ENCODE peak calls at places on chromosomes 11 and 22, in four cellular contexts. E is left ventricle myocardium inferior, O is dorsolateral prefrontal cortex, J is T-helper 2 cell. Q is an unnamed sample.

GRCh38 chr11:103587951-103588788 is 448.3 kb upstream of the DDI1 start:
- DNase-seq in E (no peak), O (no peak), J (no peak), Q (no peak)

GRCh38 chr22:36790648-36791047 is 14.7 kb upstream of the IFT27 start:
- DNase-seq in O (no peak), J (no peak), E (no peak), Q (no peak)

GRCh38 chr22:41028841-41029240 is 63.6 kb upstream of the EP300 start:
- DNase-seq in J (no peak), O (no peak), E (no peak), Q (no peak)

GRCh38 chr22:36374603-36375024 is 13.2 kb downstream of the MYH9 start:
- DNase-seq in O (no peak), J (no peak), E (no peak), Q (peak; percentile 73)

GRCh38 chr22:35313311-35314121 is 13.8 kb downstream of the TOM1 start:
- DNase-seq in O (peak; percentile 43), E (peak; percentile 70), J (no peak), Q (no peak)

GRCh38 chr11:82043316-82043715 is 690.3 kb downstream of the FAM181B start:
- DNase-seq in O (no peak), J (no peak), E (no peak), Q (no peak)

GRCh38 chr11:112525844-112526590 is 265.4 kb upstream of the PLET1 start:
- DNase-seq in J (no peak), E (no peak), O (no peak), Q (no peak)

GRCh38 chr11:131712897-131713296 is 342.5 kb downstream of the NTM start:
- DNase-seq in O (no peak), E (no peak), J (no peak), Q (no peak)

GRCh38 chr11:115873813-115874212 is 369.6 kb upstream of the CADM1 start:
- DNase-seq in E (no peak), O (no peak), J (no peak), Q (no peak)

GRCh38 chr11:119108151-119108856 is 1.2 kb downstream of the C2CD2L start:
- DNase-seq in O (no peak), J (peak; percentile 22), E (no peak), Q (peak; percentile 78)

GRCh38 chr11:2886191-2886894 is 768 bp upstream of the CDKN1C start:
- DNase-seq in J (no peak), E (peak; percentile 41), O (no peak), Q (peak; percentile 65)

GRCh38 chr11:16739326-16739875 is 954 bp downstream of the C11orf58 start:
- DNase-seq in O (no peak), J (peak; percentile 5), E (no peak), Q (no peak)

GRCh38 chr11:40819230-40819629 is 640.2 kb downstream of the LRRC4C start:
- DNase-seq in O (no peak), E (no peak), J (no peak), Q (no peak)

GRCh38 chr11:61955416-61956135 is 5.4 kb downstream of the BEST1 start:
- DNase-seq in O (no peak), E (no peak), J (no peak), Q (peak; percentile 70)

GRCh38 chr11:27717377-27717776 is 17.1 kb upstream of the BDNF start:
- DNase-seq in J (no peak), O (no peak), E (no peak), Q (no peak)

GRCh38 chr22:28600546-28601143 is 79.0 kb downstream of the TTC28 start:
- DNase-seq in E (no peak), J (peak; percentile 33), O (no peak), Q (peak; percentile 33)

GRCh38 chr22:39290724-39291161 is 28.7 kb downstream of the RPL3 start:
- DNase-seq in E (peak; percentile 86), J (no peak), O (no peak), Q (no peak)

GRCh38 chr22:27886843-27887151 is 32.3 kb downstream of the PITPNB start:
- DNase-seq in J (no peak), E (no peak), O (no peak), Q (no peak)

GRCh38 chr11:74570266-74571061 is 21.9 kb upstream of the POLD3 start:
- DNase-seq in J (no peak), O (no peak), E (no peak), Q (no peak)

GRCh38 chr22:26672060-26672471 is 14.7 kb downstream of the MIAT start:
- DNase-seq in E (no peak), O (no peak), J (no peak), Q (peak; percentile 66)

GRCh38 chr11:121105063-121105480 is 4.0 kb downstream of the TECTA start:
- DNase-seq in O (no peak), E (peak; percentile 35), J (no peak), Q (peak; percentile 21)

GRCh38 chr11:64652586-64653387 is 61.8 kb downstream of the SLC22A12 start:
- DNase-seq in O (peak; percentile 84), E (peak; percentile 74), J (peak; percentile 34), Q (no peak)

GRCh38 chr11:68311155-68312116 is 955 bp upstream of the LRP5 start:
- DNase-seq in E (no peak), O (no peak), J (no peak), Q (no peak)

GRCh38 chr22:32788884-32789624 is 12.5 kb upstream of the TIMP3 start:
- DNase-seq in O (no peak), E (no peak), J (no peak), Q (no peak)

GRCh38 chr11:44351898-44352498 is 42.1 kb upstream of the ALX4 start:
- DNase-seq in O (no peak), E (no peak), J (no peak), Q (no peak)

GRCh38 chr22:35054064-35054463 is 11.9 kb upstream of the ISX start:
- DNase-seq in E (no peak), J (no peak), O (no peak), Q (no peak)

GRCh38 chr11:269146-269890 is 8.9 kb upstream of the NLRP6 start:
- DNase-seq in O (no peak), E (no peak), J (peak; percentile 83), Q (peak; percentile 39)

GRCh38 chr11:112499153-112499907 is 238.7 kb upstream of the PLET1 start:
- DNase-seq in J (no peak), O (no peak), E (no peak), Q (peak; percentile 49)

Q was measured in mucosa of descending colon.